ENCODE peak calls at places on chromosomes 4 and X, in seven cellular contexts. One of them, this sample, is unnamed.

GRCh38 chr4:133245226-133245625 is 96.1 kb downstream of the PCDH10 start:
- DNase-seq in body of pancreas: no peak
- DNase-seq in ovary: no peak
- DNase-seq in heart left ventricle: no peak
- DNase-seq in A549: no peak
- DNase-seq in suprapubic skin: no peak
- DNase-seq in adrenal gland: no peak
- DNase-seq in this sample: no peak

GRCh38 chrX:112913807-112914206 is 73.2 kb upstream of the AMOT start:
- DNase-seq in A549: no peak
- DNase-seq in heart left ventricle: no peak
- DNase-seq in suprapubic skin: no peak
- DNase-seq in ovary: no peak
- DNase-seq in body of pancreas: no peak
- DNase-seq in adrenal gland: no peak
- DNase-seq in this sample: no peak

GRCh38 chr4:105709081-105709450 is 482 bp downstream of the GSTCD start:
- DNase-seq in ovary: no peak
- DNase-seq in heart left ventricle: no peak
- DNase-seq in adrenal gland: no peak
- DNase-seq in body of pancreas: no peak
- DNase-seq in suprapubic skin: no peak
- DNase-seq in A549: peak; percentile 3
- DNase-seq in this sample: peak; percentile 30

GRCh38 chr4:76569225-76569624 is 134.2 kb downstream of the SHROOM3 start:
- DNase-seq in suprapubic skin: no peak
- DNase-seq in adrenal gland: no peak
- DNase-seq in A549: no peak
- DNase-seq in heart left ventricle: no peak
- DNase-seq in body of pancreas: no peak
- DNase-seq in ovary: no peak
- DNase-seq in this sample: no peak

GRCh38 chr4:142474398-142475087 is 371.6 kb downstream of the INPP4B start:
- DNase-seq in body of pancreas: no peak
- DNase-seq in adrenal gland: no peak
- DNase-seq in suprapubic skin: no peak
- DNase-seq in ovary: no peak
- DNase-seq in A549: peak; percentile 2
- DNase-seq in heart left ventricle: no peak
- DNase-seq in this sample: no peak

GRCh38 chrX:140744085-140744484 is 34.5 kb downstream of the LINC00632 start:
- DNase-seq in heart left ventricle: no peak
- DNase-seq in ovary: no peak
- DNase-seq in adrenal gland: no peak
- DNase-seq in suprapubic skin: no peak
- DNase-seq in body of pancreas: no peak
- DNase-seq in A549: no peak
- DNase-seq in this sample: no peak

GRCh38 chrX:46730765-46731164 is 28.2 kb downstream of the SLC9A7 start:
- DNase-seq in A549: no peak
- DNase-seq in heart left ventricle: no peak
- DNase-seq in adrenal gland: no peak
- DNase-seq in suprapubic skin: no peak
- DNase-seq in body of pancreas: no peak
- DNase-seq in ovary: no peak
- DNase-seq in this sample: no peak

GRCh38 chr4:5965225-5965624 is 53.0 kb downstream of the C4orf50 start:
- DNase-seq in heart left ventricle: no peak
- DNase-seq in A549: no peak
- DNase-seq in ovary: no peak
- DNase-seq in adrenal gland: no peak
- DNase-seq in body of pancreas: no peak
- DNase-seq in suprapubic skin: peak; percentile 32
- DNase-seq in this sample: no peak

GRCh38 chr4:1239949-1240305 is 9.0 kb downstream of the CTBP1 start:
- DNase-seq in adrenal gland: no peak
- DNase-seq in A549: no peak
- DNase-seq in suprapubic skin: no peak
- DNase-seq in heart left ventricle: no peak
- DNase-seq in ovary: no peak
- DNase-seq in body of pancreas: no peak
- DNase-seq in this sample: no peak

GRCh38 chrX:15471016-15471415 is 22.1 kb downstream of the PIR start:
- DNase-seq in suprapubic skin: no peak
- DNase-seq in adrenal gland: peak; percentile 78
- DNase-seq in heart left ventricle: peak; percentile 51
- DNase-seq in ovary: peak; percentile 63
- DNase-seq in body of pancreas: peak; percentile 59
- DNase-seq in A549: peak; percentile 19
- DNase-seq in this sample: peak; percentile 69

GRCh38 chrX:103629295-103630170 is 758 bp downstream of the TCEAL1 start:
- DNase-seq in suprapubic skin: peak; percentile 82
- DNase-seq in A549: peak; percentile 31
- DNase-seq in adrenal gland: peak; percentile 69
- DNase-seq in ovary: peak; percentile 84
- DNase-seq in heart left ventricle: peak; percentile 75
- DNase-seq in body of pancreas: peak; percentile 57
- DNase-seq in this sample: peak; percentile 80

GRCh38 chr4:133146574-133147198 is 2.4 kb upstream of the PCDH10 start:
- DNase-seq in body of pancreas: peak; percentile 47
- DNase-seq in A549: no peak
- DNase-seq in adrenal gland: no peak
- DNase-seq in ovary: peak; percentile 45
- DNase-seq in suprapubic skin: peak; percentile 66
- DNase-seq in heart left ventricle: peak; percentile 43
- DNase-seq in this sample: peak; percentile 58

GRCh38 chrX:38561951-38562719 is 793 bp downstream of the TSPAN7 start:
- DNase-seq in adrenal gland: peak; percentile 29
- DNase-seq in heart left ventricle: peak; percentile 41
- DNase-seq in A549: no peak
- DNase-seq in suprapubic skin: no peak
- DNase-seq in ovary: peak; percentile 45
- DNase-seq in body of pancreas: peak; percentile 25
- DNase-seq in this sample: peak; percentile 19

GRCh38 chr4:88277711-88278025 is 6.7 kb downstream of the PPM1K start:
- DNase-seq in body of pancreas: no peak
- DNase-seq in heart left ventricle: no peak
- DNase-seq in suprapubic skin: no peak
- DNase-seq in ovary: no peak
- DNase-seq in adrenal gland: no peak
- DNase-seq in A549: no peak
- DNase-seq in this sample: no peak

GRCh38 chr4:10320130-10320529 is 137.1 kb downstream of the ZNF518B start:
- DNase-seq in body of pancreas: no peak
- DNase-seq in suprapubic skin: no peak
- DNase-seq in adrenal gland: no peak
- DNase-seq in heart left ventricle: no peak
- DNase-seq in ovary: no peak
- DNase-seq in A549: no peak
- DNase-seq in this sample: no peak

GRCh38 chr4:5843573-5844239 is 49.2 kb downstream of the CRMP1 start:
- DNase-seq in adrenal gland: no peak
- DNase-seq in heart left ventricle: no peak
- DNase-seq in body of pancreas: no peak
- DNase-seq in suprapubic skin: no peak
- DNase-seq in ovary: no peak
- DNase-seq in A549: no peak
- DNase-seq in this sample: no peak

GRCh38 chr4:106893903-106894302 is 142.2 kb downstream of the DKK2 start:
- DNase-seq in body of pancreas: no peak
- DNase-seq in ovary: no peak
- DNase-seq in adrenal gland: no peak
- DNase-seq in A549: no peak
- DNase-seq in heart left ventricle: no peak
- DNase-seq in suprapubic skin: no peak
- DNase-seq in this sample: no peak

GRCh38 chr4:72791054-72791453 is 222.0 kb upstream of the ADAMTS3 start:
- DNase-seq in suprapubic skin: no peak
- DNase-seq in body of pancreas: no peak
- DNase-seq in heart left ventricle: no peak
- DNase-seq in A549: no peak
- DNase-seq in adrenal gland: no peak
- DNase-seq in ovary: no peak
- DNase-seq in this sample: no peak

GRCh38 chr4:138639018-138639876 is 376.3 kb upstream of the NOCT start:
- DNase-seq in body of pancreas: no peak
- DNase-seq in suprapubic skin: no peak
- DNase-seq in heart left ventricle: no peak
- DNase-seq in A549: no peak
- DNase-seq in ovary: no peak
- DNase-seq in adrenal gland: no peak
- DNase-seq in this sample: no peak

GRCh38 chrX:8025705-8026104 is 98.5 kb upstream of the PNPLA4 start:
- DNase-seq in heart left ventricle: no peak
- DNase-seq in body of pancreas: no peak
- DNase-seq in adrenal gland: no peak
- DNase-seq in suprapubic skin: no peak
- DNase-seq in ovary: no peak
- DNase-seq in A549: no peak
- DNase-seq in this sample: no peak

GRCh38 chrX:154967603-154968002 is 54.9 kb downstream of the F8 start:
- DNase-seq in heart left ventricle: no peak
- DNase-seq in suprapubic skin: no peak
- DNase-seq in adrenal gland: no peak
- DNase-seq in body of pancreas: no peak
- DNase-seq in ovary: no peak
- DNase-seq in A549: no peak
- DNase-seq in this sample: no peak

GRCh38 chr4:56530269-56531148 is 24.9 kb downstream of the ARL9 start:
- DNase-seq in heart left ventricle: peak; percentile 92
- DNase-seq in A549: peak; percentile 38
- DNase-seq in adrenal gland: peak; percentile 92
- DNase-seq in body of pancreas: peak; percentile 80
- DNase-seq in suprapubic skin: peak; percentile 94
- DNase-seq in ovary: peak; percentile 82
- DNase-seq in this sample: peak; percentile 95
- TF ChIP-seq POLR2A in heart left ventricle: no peak
- TF ChIP-seq POLR2A in A549: peak; percentile 44
- TF ChIP-seq POLR2A in adrenal gland: no peak
- TF ChIP-seq POLR2A in body of pancreas: no peak
- TF ChIP-seq POLR2A in suprapubic skin: no peak
- TF ChIP-seq POLR2A in ovary: no peak
- TF ChIP-seq POLR2A in this sample: no peak

GRCh38 chr4:161256172-161256571 is 907.6 kb downstream of the FSTL5 start:
- DNase-seq in adrenal gland: no peak
- DNase-seq in heart left ventricle: no peak
- DNase-seq in ovary: no peak
- DNase-seq in body of pancreas: no peak
- DNase-seq in suprapubic skin: no peak
- DNase-seq in A549: no peak
- DNase-seq in this sample: no peak

GRCh38 chr4:161260819-161261218 is 903.0 kb downstream of the FSTL5 start:
- DNase-seq in adrenal gland: no peak
- DNase-seq in ovary: no peak
- DNase-seq in heart left ventricle: no peak
- DNase-seq in body of pancreas: no peak
- DNase-seq in A549: no peak
- DNase-seq in suprapubic skin: no peak
- DNase-seq in this sample: no peak

GRCh38 chr4:161254375-161254774 is 909.4 kb downstream of the FSTL5 start:
- DNase-seq in ovary: no peak
- DNase-seq in heart left ventricle: no peak
- DNase-seq in adrenal gland: no peak
- DNase-seq in A549: no peak
- DNase-seq in suprapubic skin: no peak
- DNase-seq in body of pancreas: no peak
- DNase-seq in this sample: no peak

GRCh38 chr4:161252520-161253141 is 911.2 kb downstream of the FSTL5 start:
- DNase-seq in A549: peak; percentile 11
- DNase-seq in suprapubic skin: no peak
- DNase-seq in adrenal gland: no peak
- DNase-seq in heart left ventricle: no peak
- DNase-seq in body of pancreas: no peak
- DNase-seq in ovary: no peak
- DNase-seq in this sample: no peak

GRCh38 chr4:161256716-161257115 is 907.1 kb downstream of the FSTL5 start:
- DNase-seq in A549: no peak
- DNase-seq in ovary: no peak
- DNase-seq in suprapubic skin: no peak
- DNase-seq in body of pancreas: no peak
- DNase-seq in adrenal gland: no peak
- DNase-seq in heart left ventricle: no peak
- DNase-seq in this sample: no peak
- TF ChIP-seq CTCF in A549: peak; percentile 61
- TF ChIP-seq CTCF in ovary: no peak
- TF ChIP-seq CTCF in suprapubic skin: no peak
- TF ChIP-seq CTCF in body of pancreas: no peak
- TF ChIP-seq CTCF in adrenal gland: no peak
- TF ChIP-seq CTCF in heart left ventricle: no peak
- TF ChIP-seq CTCF in this sample: peak; percentile 32

DNA sequence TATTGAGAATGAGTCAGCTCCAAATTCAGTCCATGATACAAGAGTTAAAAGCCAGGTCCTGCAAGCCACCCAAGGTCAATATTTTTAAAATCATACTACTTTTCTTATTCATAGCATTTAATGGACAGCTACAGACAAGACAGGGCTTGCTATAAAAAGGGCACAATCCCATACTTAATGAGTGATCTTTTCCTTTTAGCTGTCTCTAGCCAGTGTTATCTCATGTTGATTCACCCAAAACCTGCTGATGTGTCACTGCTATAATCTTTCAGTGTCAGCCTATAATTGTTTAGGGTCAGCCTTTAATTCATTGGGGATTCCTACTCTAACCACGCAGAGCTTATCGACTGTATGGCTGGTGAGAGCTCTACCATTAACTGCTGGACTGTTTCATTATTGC is 51.2 kb upstream of the HCCS start:
- DNase-seq in adrenal gland: no peak
- DNase-seq in ovary: no peak
- DNase-seq in A549: no peak
- DNase-seq in suprapubic skin: no peak
- DNase-seq in body of pancreas: no peak
- DNase-seq in heart left ventricle: no peak
- DNase-seq in this sample: no peak
- H3K27ac ChIP-seq in adrenal gland: no peak overlapping the region
- H3K27ac ChIP-seq in ovary: no peak overlapping the region
- H3K27ac ChIP-seq in A549: no peak overlapping the region
- H3K27ac ChIP-seq in suprapubic skin: no peak overlapping the region
- H3K27ac ChIP-seq in body of pancreas: no peak overlapping the region
- H3K27ac ChIP-seq in heart left ventricle: no peak overlapping the region
- H3K27ac ChIP-seq in this sample: no peak overlapping the region

GRCh38 chrX:124960454-124960853 is 359.2 kb upstream of the TEX13C start:
- DNase-seq in suprapubic skin: no peak
- DNase-seq in adrenal gland: no peak
- DNase-seq in A549: no peak
- DNase-seq in body of pancreas: no peak
- DNase-seq in ovary: no peak
- DNase-seq in heart left ventricle: no peak
- DNase-seq in this sample: no peak
- TF ChIP-seq POLR2A in suprapubic skin: no peak
- TF ChIP-seq POLR2A in adrenal gland: no peak
- TF ChIP-seq POLR2A in A549: no peak
- TF ChIP-seq POLR2A in body of pancreas: no peak
- TF ChIP-seq POLR2A in ovary: no peak
- TF ChIP-seq POLR2A in heart left ventricle: no peak
- TF ChIP-seq POLR2A in this sample: no peak